ENCODE peak calls at places on chromosomes 2 and 18, in seven cellular contexts. One of them, this sample, is unnamed. For H3K4me1, the result is how much of the 10 kb centered on the place peaks cover.

GRCh38 chr2:88885679-88886402 is 194.4 kb downstream of the RPIA start:
- DNase-seq in GM23248: no peak
- DNase-seq in HCT116: no peak
- DNase-seq in neural progenitor cell: no peak
- DNase-seq in MM.1S: peak
- DNase-seq in OCI-LY7: peak
- DNase-seq in hepatocyte: no peak
- DNase-seq in this sample: no peak

GRCh38 chr18:76823574-76823973 is 1.2 kb downstream of the ZNF236 start:
- DNase-seq in HCT116: no peak
- DNase-seq in neural progenitor cell: peak
- DNase-seq in OCI-LY7: peak
- DNase-seq in MM.1S: no peak
- DNase-seq in GM23248: peak
- DNase-seq in hepatocyte: peak
- DNase-seq in this sample: no peak

GRCh38 chr18:23126352-23127056 is 8.8 kb upstream of the CABLES1 start:
- DNase-seq in HCT116: no peak
- DNase-seq in OCI-LY7: no peak
- DNase-seq in hepatocyte: no peak
- DNase-seq in MM.1S: no peak
- DNase-seq in neural progenitor cell: no peak
- DNase-seq in GM23248: peak
- DNase-seq in this sample: no peak

GRCh38 chr2:104774631-104775030 is 79.3 kb upstream of the POU3F3 start:
- DNase-seq in neural progenitor cell: no peak
- DNase-seq in hepatocyte: no peak
- DNase-seq in HCT116: no peak
- DNase-seq in OCI-LY7: no peak
- DNase-seq in GM23248: no peak
- DNase-seq in MM.1S: no peak
- DNase-seq in this sample: no peak

GRCh38 chr2:10507106-10507505 is 59.0 kb upstream of the ODC1 start:
- DNase-seq in HCT116: no peak
- DNase-seq in neural progenitor cell: no peak
- DNase-seq in MM.1S: no peak
- DNase-seq in OCI-LY7: no peak
- DNase-seq in GM23248: no peak
- DNase-seq in hepatocyte: no peak
- DNase-seq in this sample: no peak

GRCh38 chr2:180324191-180324590 is 317.1 kb upstream of the CWC22 start:
- DNase-seq in MM.1S: no peak
- DNase-seq in neural progenitor cell: no peak
- DNase-seq in hepatocyte: no peak
- DNase-seq in HCT116: no peak
- DNase-seq in OCI-LY7: no peak
- DNase-seq in GM23248: peak
- DNase-seq in this sample: no peak

GRCh38 chr2:153479527-153479926 is 965 bp upstream of the RPRM start:
- DNase-seq in GM23248: peak
- DNase-seq in neural progenitor cell: no peak
- DNase-seq in HCT116: no peak
- DNase-seq in MM.1S: no peak
- DNase-seq in OCI-LY7: no peak
- DNase-seq in hepatocyte: no peak
- DNase-seq in this sample: peak

GRCh38 chr2:26384183-26384582 is 17.5 kb upstream of the DRC1 start:
- DNase-seq in OCI-LY7: no peak
- DNase-seq in hepatocyte: no peak
- DNase-seq in HCT116: no peak
- DNase-seq in MM.1S: no peak
- DNase-seq in neural progenitor cell: no peak
- DNase-seq in GM23248: no peak
- DNase-seq in this sample: no peak

GRCh38 chr2:229875549-229875948 is 46.3 kb downstream of the TRIP12 start:
- DNase-seq in HCT116: no peak
- DNase-seq in neural progenitor cell: no peak
- DNase-seq in GM23248: no peak
- DNase-seq in OCI-LY7: no peak
- DNase-seq in hepatocyte: no peak
- DNase-seq in MM.1S: no peak
- DNase-seq in this sample: no peak

GRCh38 chr18:26082475-26082874 is 7.9 kb downstream of the SS18 start:
- DNase-seq in neural progenitor cell: no peak
- DNase-seq in HCT116: no peak
- DNase-seq in GM23248: peak
- DNase-seq in OCI-LY7: no peak
- DNase-seq in hepatocyte: no peak
- DNase-seq in MM.1S: no peak
- DNase-seq in this sample: peak

GRCh38 chr18:27824275-27824674 is 352.7 kb downstream of the CDH2 start:
- DNase-seq in OCI-LY7: no peak
- DNase-seq in GM23248: no peak
- DNase-seq in MM.1S: no peak
- DNase-seq in neural progenitor cell: no peak
- DNase-seq in HCT116: no peak
- DNase-seq in hepatocyte: no peak
- DNase-seq in this sample: no peak

GRCh38 chr2:241501551-241501950 is 6.8 kb downstream of the STK25 start:
- DNase-seq in OCI-LY7: no peak
- DNase-seq in GM23248: no peak
- DNase-seq in neural progenitor cell: no peak
- DNase-seq in HCT116: no peak
- DNase-seq in MM.1S: no peak
- DNase-seq in hepatocyte: no peak
- DNase-seq in this sample: no peak

GRCh38 chr2:21318263-21318662 is 194.5 kb downstream of the TDRD15 start:
- DNase-seq in OCI-LY7: no peak
- DNase-seq in hepatocyte: no peak
- DNase-seq in neural progenitor cell: no peak
- DNase-seq in GM23248: no peak
- DNase-seq in HCT116: no peak
- DNase-seq in MM.1S: no peak
- DNase-seq in this sample: no peak

GRCh38 chr2:164896634-164897033 is 55.0 kb upstream of the COBLL1 start:
- DNase-seq in hepatocyte: peak
- DNase-seq in OCI-LY7: no peak
- DNase-seq in GM23248: peak
- DNase-seq in neural progenitor cell: no peak
- DNase-seq in MM.1S: peak
- DNase-seq in HCT116: peak
- DNase-seq in this sample: peak

GRCh38 chr2:120626566-120626965 is 109.1 kb upstream of the GLI2 start:
- DNase-seq in GM23248: no peak
- DNase-seq in OCI-LY7: no peak
- DNase-seq in hepatocyte: no peak
- DNase-seq in HCT116: no peak
- DNase-seq in MM.1S: no peak
- DNase-seq in neural progenitor cell: no peak
- DNase-seq in this sample: no peak

GRCh38 chr18:50973367-50974126 is 5.7 kb downstream of the ELAC1 start:
- DNase-seq in hepatocyte: peak
- DNase-seq in MM.1S: no peak
- DNase-seq in OCI-LY7: no peak
- DNase-seq in neural progenitor cell: no peak
- DNase-seq in GM23248: peak
- DNase-seq in HCT116: no peak
- DNase-seq in this sample: peak

GRCh38 chr2:207936380-207936779 is 88.9 kb downstream of the PLEKHM3 start:
- DNase-seq in OCI-LY7: no peak
- DNase-seq in MM.1S: no peak
- DNase-seq in HCT116: no peak
- DNase-seq in neural progenitor cell: no peak
- DNase-seq in GM23248: no peak
- DNase-seq in hepatocyte: no peak
- DNase-seq in this sample: no peak

GRCh38 chr2:32804205-32804604 is 142.5 kb upstream of the LTBP1 start:
- DNase-seq in GM23248: no peak
- DNase-seq in HCT116: no peak
- DNase-seq in MM.1S: no peak
- DNase-seq in neural progenitor cell: no peak
- DNase-seq in hepatocyte: no peak
- DNase-seq in OCI-LY7: no peak
- DNase-seq in this sample: no peak

GRCh38 chr2:118852605-118853128 is 5.2 kb upstream of the EN1 start:
- DNase-seq in neural progenitor cell: peak
- DNase-seq in OCI-LY7: no peak
- DNase-seq in MM.1S: no peak
- DNase-seq in HCT116: no peak
- DNase-seq in GM23248: no peak
- DNase-seq in hepatocyte: no peak
- DNase-seq in this sample: no peak

GRCh38 chr2:23589739-23590138 is 204.8 kb downstream of the KLHL29 start:
- DNase-seq in GM23248: no peak
- DNase-seq in neural progenitor cell: no peak
- DNase-seq in HCT116: no peak
- DNase-seq in hepatocyte: no peak
- DNase-seq in MM.1S: no peak
- DNase-seq in OCI-LY7: no peak
- DNase-seq in this sample: no peak

GRCh38 chr2:174681983-174682577 is 82.2 kb downstream of the CHRNA1 start:
- DNase-seq in OCI-LY7: no peak
- DNase-seq in MM.1S: no peak
- DNase-seq in hepatocyte: peak
- DNase-seq in HCT116: no peak
- DNase-seq in GM23248: peak
- DNase-seq in neural progenitor cell: peak
- DNase-seq in this sample: no peak

GRCh38 chr2:109479804-109480203 is 134.0 kb downstream of the SEPTIN10 start:
- DNase-seq in HCT116: no peak
- DNase-seq in hepatocyte: no peak
- DNase-seq in OCI-LY7: no peak
- DNase-seq in neural progenitor cell: no peak
- DNase-seq in GM23248: no peak
- DNase-seq in MM.1S: no peak
- DNase-seq in this sample: no peak

GRCh38 chr18:60865801-60866200 is 467.4 kb upstream of the CDH20 start:
- DNase-seq in HCT116: no peak
- DNase-seq in MM.1S: no peak
- DNase-seq in GM23248: no peak
- DNase-seq in neural progenitor cell: no peak
- DNase-seq in OCI-LY7: no peak
- DNase-seq in hepatocyte: no peak
- DNase-seq in this sample: no peak

GRCh38 chr18:46623541-46623940 is 33.5 kb downstream of the LOXHD1 start:
- DNase-seq in HCT116: no peak
- DNase-seq in hepatocyte: no peak
- DNase-seq in GM23248: peak
- DNase-seq in OCI-LY7: no peak
- DNase-seq in MM.1S: peak
- DNase-seq in neural progenitor cell: no peak
- DNase-seq in this sample: no peak

GRCh38 chr18:22324191-22325131 is 93.3 kb downstream of the CTAGE1 start:
- DNase-seq in neural progenitor cell: peak
- DNase-seq in MM.1S: no peak
- DNase-seq in OCI-LY7: no peak
- DNase-seq in hepatocyte: peak
- DNase-seq in HCT116: no peak
- DNase-seq in GM23248: peak
- DNase-seq in this sample: no peak

GRCh38 chr18:48946329-48946835 is 4.4 kb downstream of the SMAD7 start:
- DNase-seq in OCI-LY7: no peak
- DNase-seq in MM.1S: peak
- DNase-seq in neural progenitor cell: no peak
- DNase-seq in GM23248: peak
- DNase-seq in hepatocyte: no peak
- DNase-seq in HCT116: no peak
- DNase-seq in this sample: peak

GRCh38 chr2:203648273-203648672 is 58.2 kb upstream of the CD28 start:
- DNase-seq in MM.1S: no peak
- DNase-seq in OCI-LY7: no peak
- DNase-seq in neural progenitor cell: no peak
- DNase-seq in HCT116: no peak
- DNase-seq in GM23248: peak
- DNase-seq in hepatocyte: peak
- DNase-seq in this sample: peak
- H3K4me1 ChIP-seq in MM.1S: under half
- H3K4me1 ChIP-seq in OCI-LY7: under half
- H3K4me1 ChIP-seq in neural progenitor cell: under half
- H3K4me1 ChIP-seq in HCT116: under half
- H3K4me1 ChIP-seq in GM23248: under half
- H3K4me1 ChIP-seq in hepatocyte: under half
- H3K4me1 ChIP-seq in this sample: under half

GRCh38 chr2:12303181-12304030 is 413.3 kb upstream of the TRIB2 start:
- DNase-seq in MM.1S: no peak
- DNase-seq in OCI-LY7: no peak
- DNase-seq in neural progenitor cell: no peak
- DNase-seq in GM23248: peak
- DNase-seq in hepatocyte: no peak
- DNase-seq in HCT116: no peak
- DNase-seq in this sample: peak
- H3K4me3 ChIP-seq in MM.1S: no peak
- H3K4me3 ChIP-seq in OCI-LY7: no peak
- H3K4me3 ChIP-seq in neural progenitor cell: no peak
- H3K4me3 ChIP-seq in GM23248: no peak
- H3K4me3 ChIP-seq in hepatocyte: no peak
- H3K4me3 ChIP-seq in HCT116: no peak
- H3K4me3 ChIP-seq in this sample: no peak

DNA sequence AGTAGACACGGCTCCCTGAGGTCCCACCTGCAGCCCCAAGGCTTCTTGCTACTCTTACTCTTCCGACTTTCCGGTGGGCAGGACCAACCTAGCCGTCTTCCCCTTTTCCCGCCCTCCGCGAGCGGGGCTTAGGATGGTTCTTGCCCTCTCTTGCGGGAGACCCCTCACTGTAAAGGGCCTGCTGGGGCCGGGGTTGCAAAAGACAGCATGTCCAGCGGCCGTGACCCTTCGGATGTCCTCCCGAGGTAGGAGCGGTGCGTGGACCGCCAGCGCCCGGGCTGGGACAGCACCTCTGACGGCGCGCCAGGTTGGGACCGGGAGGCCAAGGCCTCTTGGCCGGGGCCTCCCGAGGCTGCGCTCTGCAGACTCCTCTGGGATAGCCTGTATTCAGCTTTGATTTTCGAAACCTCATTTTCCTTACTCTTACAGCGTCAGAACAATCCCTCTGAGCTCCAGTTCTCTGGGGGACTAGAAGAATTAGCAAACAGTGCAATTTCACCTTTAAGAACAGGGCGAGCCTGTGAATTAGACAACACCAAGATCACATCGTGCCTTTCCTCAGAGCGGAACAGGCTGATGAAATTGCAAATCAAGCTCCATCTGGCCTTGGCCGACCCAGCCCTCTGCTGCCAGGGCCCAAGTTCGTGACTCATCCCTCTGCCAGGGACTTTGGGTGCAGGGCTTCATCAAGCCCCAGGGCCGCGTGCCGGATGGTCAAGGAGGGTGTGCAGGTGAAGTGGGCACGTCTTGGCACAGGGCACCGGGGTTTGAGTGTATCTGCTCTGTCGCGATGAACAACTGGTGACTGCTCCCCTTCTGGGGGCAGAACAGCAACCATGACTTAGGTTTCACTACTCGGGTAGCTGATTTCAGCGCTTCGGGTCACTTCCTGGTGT is 777 bp downstream of the MOCOS start:
- DNase-seq in hepatocyte: peak
- DNase-seq in GM23248: peak
- DNase-seq in HCT116: peak
- DNase-seq in OCI-LY7: no peak
- DNase-seq in neural progenitor cell: peak
- DNase-seq in MM.1S: no peak
- DNase-seq in this sample: peak
- TF ChIP-seq EZH2phosphoT487 in hepatocyte: no peak
- TF ChIP-seq EZH2phosphoT487 in GM23248: no peak
- TF ChIP-seq EZH2phosphoT487 in HCT116: no peak
- TF ChIP-seq EZH2phosphoT487 in OCI-LY7: no peak
- TF ChIP-seq EZH2phosphoT487 in neural progenitor cell: peak
- TF ChIP-seq EZH2phosphoT487 in MM.1S: no peak
- TF ChIP-seq EZH2phosphoT487 in this sample: no peak

GRCh38 chr2:86563650-86564061 is 413 bp upstream of the CHMP3 start:
- DNase-seq in neural progenitor cell: no peak
- DNase-seq in hepatocyte: no peak
- DNase-seq in MM.1S: no peak
- DNase-seq in HCT116: no peak
- DNase-seq in GM23248: no peak
- DNase-seq in OCI-LY7: no peak
- DNase-seq in this sample: no peak
- H3K4me1 ChIP-seq in neural progenitor cell: under half
- H3K4me1 ChIP-seq in hepatocyte: under half
- H3K4me1 ChIP-seq in MM.1S: under half
- H3K4me1 ChIP-seq in HCT116: under half
- H3K4me1 ChIP-seq in GM23248: under half
- H3K4me1 ChIP-seq in OCI-LY7: under half
- H3K4me1 ChIP-seq in this sample: under half